ENCODE peak calls at places on chromosomes 7 and 10, in eight cellular contexts. One of them, this sample, is unnamed.

GRCh38 chr10:30709229-30709628 is 79.7 kb upstream of the LYZL2 start:
- DNase-seq in psoas muscle: no peak
- DNase-seq in fibroblast of lung: no peak
- DNase-seq in sigmoid colon: no peak
- DNase-seq in IMR-90: no peak
- DNase-seq in prostate gland: no peak
- DNase-seq in astrocyte: no peak
- DNase-seq in BJ: no peak
- DNase-seq in this sample: no peak

GRCh38 chr10:110947061-110947595 is 27.7 kb downstream of the SHOC2 start:
- DNase-seq in sigmoid colon: no peak
- DNase-seq in fibroblast of lung: peak
- DNase-seq in BJ: no peak
- DNase-seq in IMR-90: peak
- DNase-seq in astrocyte: peak
- DNase-seq in psoas muscle: no peak
- DNase-seq in prostate gland: no peak
- DNase-seq in this sample: peak

GRCh38 chr10:4215485-4215884 is 430.5 kb upstream of the KLF6 start:
- DNase-seq in BJ: no peak
- DNase-seq in sigmoid colon: no peak
- DNase-seq in astrocyte: no peak
- DNase-seq in psoas muscle: no peak
- DNase-seq in fibroblast of lung: no peak
- DNase-seq in prostate gland: no peak
- DNase-seq in IMR-90: no peak
- DNase-seq in this sample: no peak

GRCh38 chr10:117007080-117007479 is 2.1 kb upstream of the SHTN1 start:
- DNase-seq in fibroblast of lung: peak
- DNase-seq in psoas muscle: no peak
- DNase-seq in astrocyte: peak
- DNase-seq in sigmoid colon: no peak
- DNase-seq in IMR-90: peak
- DNase-seq in BJ: peak
- DNase-seq in prostate gland: no peak
- DNase-seq in this sample: peak

GRCh38 chr10:28728396-28728795 is 51.1 kb downstream of the BAMBI start:
- DNase-seq in psoas muscle: no peak
- DNase-seq in BJ: no peak
- DNase-seq in astrocyte: no peak
- DNase-seq in IMR-90: no peak
- DNase-seq in prostate gland: no peak
- DNase-seq in sigmoid colon: no peak
- DNase-seq in fibroblast of lung: peak
- DNase-seq in this sample: no peak

GRCh38 chr7:33854951-33855350 is 50.4 kb upstream of the BMPER start:
- DNase-seq in astrocyte: peak
- DNase-seq in fibroblast of lung: peak
- DNase-seq in prostate gland: no peak
- DNase-seq in IMR-90: peak
- DNase-seq in sigmoid colon: no peak
- DNase-seq in BJ: peak
- DNase-seq in psoas muscle: no peak
- DNase-seq in this sample: peak

GRCh38 chr7:140010194-140010895 is 52.4 kb downstream of the PARP12 start:
- DNase-seq in fibroblast of lung: no peak
- DNase-seq in BJ: no peak
- DNase-seq in astrocyte: no peak
- DNase-seq in psoas muscle: no peak
- DNase-seq in prostate gland: no peak
- DNase-seq in sigmoid colon: peak
- DNase-seq in IMR-90: no peak
- DNase-seq in this sample: no peak

GRCh38 chr7:103344453-103345149 is at the start of gene DNAJC2:
- DNase-seq in BJ: peak
- DNase-seq in prostate gland: peak
- DNase-seq in IMR-90: peak
- DNase-seq in sigmoid colon: peak
- DNase-seq in psoas muscle: peak
- DNase-seq in fibroblast of lung: peak
- DNase-seq in astrocyte: peak
- DNase-seq in this sample: peak

GRCh38 chr7:55309040-55309991 is 55.8 kb upstream of the LANCL2 start:
- DNase-seq in prostate gland: no peak
- DNase-seq in IMR-90: no peak
- DNase-seq in psoas muscle: no peak
- DNase-seq in BJ: no peak
- DNase-seq in sigmoid colon: no peak
- DNase-seq in astrocyte: peak
- DNase-seq in fibroblast of lung: peak
- DNase-seq in this sample: no peak

GRCh38 chr7:95441042-95441823 is 6.4 kb upstream of the PON2 start:
- DNase-seq in prostate gland: no peak
- DNase-seq in IMR-90: no peak
- DNase-seq in psoas muscle: no peak
- DNase-seq in fibroblast of lung: peak
- DNase-seq in sigmoid colon: no peak
- DNase-seq in BJ: no peak
- DNase-seq in astrocyte: peak
- DNase-seq in this sample: no peak

GRCh38 chr10:88992945-88993537 is 2.4 kb downstream of the FAS start:
- DNase-seq in astrocyte: peak
- DNase-seq in BJ: no peak
- DNase-seq in prostate gland: peak
- DNase-seq in sigmoid colon: no peak
- DNase-seq in psoas muscle: no peak
- DNase-seq in IMR-90: peak
- DNase-seq in fibroblast of lung: peak
- DNase-seq in this sample: peak

GRCh38 chr10:3502606-3503005 is 282.4 kb downstream of the KLF6 start:
- DNase-seq in sigmoid colon: no peak
- DNase-seq in IMR-90: no peak
- DNase-seq in prostate gland: no peak
- DNase-seq in fibroblast of lung: no peak
- DNase-seq in BJ: no peak
- DNase-seq in astrocyte: no peak
- DNase-seq in psoas muscle: no peak
- DNase-seq in this sample: no peak

GRCh38 chr7:158934628-158935027 is 78.3 kb downstream of the DYNC2I1 start:
- DNase-seq in fibroblast of lung: no peak
- DNase-seq in prostate gland: no peak
- DNase-seq in astrocyte: no peak
- DNase-seq in sigmoid colon: no peak
- DNase-seq in psoas muscle: no peak
- DNase-seq in IMR-90: no peak
- DNase-seq in BJ: no peak
- DNase-seq in this sample: no peak

GRCh38 chr10:51879238-51879637 is 179.8 kb upstream of the CSTF2T start:
- DNase-seq in sigmoid colon: peak
- DNase-seq in astrocyte: peak
- DNase-seq in BJ: peak
- DNase-seq in fibroblast of lung: peak
- DNase-seq in psoas muscle: no peak
- DNase-seq in IMR-90: peak
- DNase-seq in prostate gland: no peak
- DNase-seq in this sample: peak

GRCh38 chr7:105131890-105132289 is 117.9 kb downstream of the KMT2E start:
- DNase-seq in fibroblast of lung: no peak
- DNase-seq in IMR-90: no peak
- DNase-seq in BJ: no peak
- DNase-seq in sigmoid colon: no peak
- DNase-seq in psoas muscle: no peak
- DNase-seq in prostate gland: no peak
- DNase-seq in astrocyte: no peak
- DNase-seq in this sample: no peak

GRCh38 chr10:116836087-116836486 is 13.2 kb upstream of the ENO4 start:
- DNase-seq in psoas muscle: no peak
- DNase-seq in prostate gland: no peak
- DNase-seq in BJ: no peak
- DNase-seq in sigmoid colon: no peak
- DNase-seq in astrocyte: no peak
- DNase-seq in IMR-90: no peak
- DNase-seq in fibroblast of lung: no peak
- DNase-seq in this sample: no peak

GRCh38 chr10:133391761-133392518 is 2.0 kb upstream of the MTG1 start:
- DNase-seq in IMR-90: no peak
- DNase-seq in BJ: no peak
- DNase-seq in fibroblast of lung: no peak
- DNase-seq in prostate gland: no peak
- DNase-seq in psoas muscle: no peak
- DNase-seq in astrocyte: no peak
- DNase-seq in sigmoid colon: peak
- DNase-seq in this sample: no peak

GRCh38 chr7:85185355-85186082 is 1.3 kb downstream of the SEMA3D start:
- DNase-seq in astrocyte: peak
- DNase-seq in prostate gland: peak
- DNase-seq in BJ: no peak
- DNase-seq in sigmoid colon: peak
- DNase-seq in psoas muscle: peak
- DNase-seq in fibroblast of lung: peak
- DNase-seq in IMR-90: peak
- DNase-seq in this sample: peak

GRCh38 chr7:141992688-141993087 is 3.0 kb upstream of the MGAM start:
- DNase-seq in BJ: no peak
- DNase-seq in prostate gland: no peak
- DNase-seq in IMR-90: no peak
- DNase-seq in psoas muscle: no peak
- DNase-seq in sigmoid colon: no peak
- DNase-seq in fibroblast of lung: no peak
- DNase-seq in astrocyte: no peak
- DNase-seq in this sample: no peak
- H3K4me3 ChIP-seq in BJ: no peak
- H3K4me3 ChIP-seq in prostate gland: no peak
- H3K4me3 ChIP-seq in IMR-90: no peak
- H3K4me3 ChIP-seq in psoas muscle: no peak
- H3K4me3 ChIP-seq in sigmoid colon: no peak
- H3K4me3 ChIP-seq in fibroblast of lung: no peak
- H3K4me3 ChIP-seq in astrocyte: no peak
- H3K4me3 ChIP-seq in this sample: no peak

DNA sequence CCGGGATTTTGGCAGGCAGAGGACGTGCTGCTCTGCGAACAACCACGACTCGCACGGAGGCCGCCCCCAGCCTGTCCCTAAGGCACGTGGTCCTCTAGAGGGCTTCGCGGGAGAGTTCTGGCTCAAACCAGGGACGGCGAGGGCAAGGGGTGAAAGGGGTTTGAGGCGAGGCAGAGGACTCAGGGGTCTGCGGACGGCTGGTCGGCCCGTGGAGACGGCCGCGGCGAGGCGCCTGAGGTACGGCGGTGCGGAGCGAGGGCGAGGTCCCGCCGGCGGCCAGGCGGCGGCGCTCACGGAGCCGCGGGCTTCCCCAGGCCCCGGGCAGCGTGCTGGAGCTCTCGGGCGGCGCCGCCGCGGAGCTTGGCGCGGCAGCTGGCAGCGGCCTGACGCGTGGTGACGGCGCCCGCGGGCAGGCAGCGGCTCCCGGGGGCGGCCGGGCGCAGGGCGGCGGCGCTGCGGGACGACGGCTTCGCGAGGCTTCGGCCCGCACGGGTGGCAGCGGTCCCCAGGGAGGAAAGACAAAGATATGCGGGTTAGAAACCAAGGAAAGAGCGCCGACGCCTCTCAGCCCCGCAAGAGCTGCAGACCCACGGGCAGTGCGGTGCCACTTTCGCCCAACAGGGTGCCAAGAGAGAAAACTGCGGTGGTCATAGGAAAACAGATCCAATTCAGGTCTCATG is 44.8 kb downstream of the ZNF800 start:
- DNase-seq in sigmoid colon: peak
- DNase-seq in prostate gland: peak
- DNase-seq in astrocyte: peak
- DNase-seq in psoas muscle: peak
- DNase-seq in fibroblast of lung: peak
- DNase-seq in IMR-90: peak
- DNase-seq in BJ: no peak
- DNase-seq in this sample: peak
- TF ChIP-seq CTCF in sigmoid colon: peak
- TF ChIP-seq CTCF in prostate gland: peak
- TF ChIP-seq CTCF in astrocyte: peak
- TF ChIP-seq CTCF in psoas muscle: peak
- TF ChIP-seq CTCF in fibroblast of lung: no peak
- TF ChIP-seq CTCF in IMR-90: peak
- TF ChIP-seq CTCF in BJ: peak
- TF ChIP-seq CTCF in this sample: peak

DNA sequence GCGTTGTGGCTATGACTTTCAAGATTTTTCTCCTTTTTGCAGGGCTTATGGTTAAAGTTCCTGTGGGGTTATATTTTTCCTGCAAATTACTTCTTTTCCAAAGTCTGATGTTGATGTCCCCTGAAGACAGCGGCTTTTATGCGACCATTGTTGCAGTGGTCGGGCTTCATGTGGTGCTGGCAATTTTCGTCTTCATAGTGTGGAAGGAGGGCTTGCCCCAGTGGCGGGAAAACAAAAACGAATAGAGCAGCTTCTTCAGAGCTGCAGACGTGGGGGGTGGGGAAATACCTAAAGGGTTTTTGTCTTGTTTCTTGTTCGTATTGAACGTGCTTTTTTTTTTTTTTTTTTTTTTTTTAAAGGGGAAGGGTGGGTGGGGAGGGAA is 53.8 kb downstream of the MCMBP start:
- DNase-seq in fibroblast of lung: no peak
- DNase-seq in prostate gland: no peak
- DNase-seq in BJ: no peak
- DNase-seq in astrocyte: no peak
- DNase-seq in IMR-90: no peak
- DNase-seq in sigmoid colon: no peak
- DNase-seq in psoas muscle: no peak
- DNase-seq in this sample: no peak
- H3K4me3 ChIP-seq in fibroblast of lung: peak
- H3K4me3 ChIP-seq in prostate gland: peak
- H3K4me3 ChIP-seq in BJ: peak
- H3K4me3 ChIP-seq in astrocyte: peak
- H3K4me3 ChIP-seq in IMR-90: peak
- H3K4me3 ChIP-seq in sigmoid colon: peak
- H3K4me3 ChIP-seq in psoas muscle: peak
- H3K4me3 ChIP-seq in this sample: peak

DNA sequence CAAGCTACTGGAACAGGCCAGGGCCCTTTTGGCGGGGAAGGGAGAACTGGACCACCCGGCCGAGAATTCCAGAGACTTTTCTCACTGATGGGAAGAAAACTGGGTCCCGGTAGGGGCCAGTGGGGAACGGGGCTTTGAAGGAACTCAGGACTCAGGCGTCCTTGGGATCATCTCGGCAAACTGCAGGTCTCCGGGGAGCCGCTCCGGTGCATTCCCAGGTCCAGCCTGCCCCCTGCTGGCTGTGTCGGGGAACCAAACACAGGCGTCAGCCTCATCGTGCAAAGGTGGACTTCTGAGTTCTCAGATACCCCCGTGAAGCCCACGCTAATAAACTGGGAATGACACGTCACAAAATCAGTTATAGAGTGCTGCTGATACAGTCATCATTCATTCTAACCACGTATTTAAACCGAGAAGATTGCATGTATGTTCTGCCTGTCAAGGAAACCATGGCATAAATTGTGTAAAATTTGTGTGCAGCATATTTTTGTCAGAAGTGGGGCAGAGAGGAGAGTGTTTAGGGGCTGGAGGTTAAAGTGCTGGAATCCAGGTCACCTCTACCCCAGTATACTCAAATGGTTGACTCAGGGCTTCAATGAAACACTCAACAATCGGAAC is 76.1 kb upstream of the CPXM2 start:
- DNase-seq in prostate gland: peak
- DNase-seq in IMR-90: peak
- DNase-seq in psoas muscle: peak
- DNase-seq in astrocyte: peak
- DNase-seq in sigmoid colon: peak
- DNase-seq in BJ: no peak
- DNase-seq in fibroblast of lung: peak
- DNase-seq in this sample: peak
- TF ChIP-seq CTCF in prostate gland: peak
- TF ChIP-seq CTCF in IMR-90: peak
- TF ChIP-seq CTCF in psoas muscle: peak
- TF ChIP-seq CTCF in astrocyte: peak
- TF ChIP-seq CTCF in sigmoid colon: peak
- TF ChIP-seq CTCF in BJ: peak
- TF ChIP-seq CTCF in fibroblast of lung: peak
- TF ChIP-seq CTCF in this sample: peak

This sample was measured in AG10803.